ENCODE peak calls at places on chromosomes 6 and 20, in ten cellular contexts. N is GF-D8; U is activated CD8-positive, alpha-beta T cell treated with anti-CD3 and anti-CD28 coated beads, Interleukin-2, amount 10 ng/mL, durations not matched to agents 7 days and 5 days; R is uterus; O is CD8-positive, alpha-beta memory T cell; I is H54; T is stimulated activated CD8-positive, alpha-beta memory T cell treated with anti-CD3 and anti-CD28 coated beads, Interleukin-15, amount 100 ng/mL, for 4 hours; C is mesothelial cell of epicardium; L is nucleus accumbens; H is mucosa of descending colon. X is an unnamed sample.
A peak's percentile ranks its signal among the peaks of the same experiment; 100 is the strongest.

GRCh38 chr20:62704341-62704948 is 4.2 kb upstream of the NTSR1 start:
- DNase-seq in T (no peak), H (peak; percentile 64), L (no peak), I (peak; percentile 92), U (no peak), O (no peak), R (peak; percentile 80), C (peak; percentile 88), N (no peak), X (no peak)

GRCh38 chr6:130978660-130979396 is 84.2 kb downstream of the EPB41L2 start:
- DNase-seq in O (no peak), U (no peak), L (no peak), I (no peak), T (no peak), N (no peak), H (no peak), R (no peak), C (no peak), X (no peak)

GRCh38 chr6:167152858-167153257 is 4.9 kb downstream of the GPR31 start:
- DNase-seq in N (no peak), R (no peak), H (no peak), I (no peak), C (no peak), O (peak; percentile 27), T (no peak), L (no peak), U (peak; percentile 40), X (no peak)

GRCh38 chr6:158188591-158188990 is 20.4 kb downstream of the GTF2H5 start:
- DNase-seq in N (no peak), R (no peak), H (no peak), U (no peak), I (no peak), T (no peak), C (no peak), O (no peak), L (no peak), X (no peak)

GRCh38 chr6:44176130-44176934 is 17.7 kb downstream of the CAPN11 start:
- DNase-seq in O (no peak), I (no peak), C (no peak), N (peak; percentile 21), R (no peak), U (no peak), H (no peak), L (no peak), T (no peak), X (no peak)

GRCh38 chr20:51413753-51414323 is 128.7 kb downstream of the NFATC2 start:
- DNase-seq in R (no peak), H (no peak), C (no peak), T (no peak), I (no peak), L (no peak), O (no peak), N (no peak), U (no peak), X (no peak)

GRCh38 chr6:142871910-142872331 is 73.1 kb downstream of the HIVEP2 start:
- DNase-seq in R (no peak), H (no peak), N (peak; percentile 22), T (no peak), C (no peak), O (peak; percentile 68), L (no peak), I (peak; percentile 15), U (peak; percentile 76), X (no peak)

GRCh38 chr6:155219858-155220301 is 43.9 kb upstream of the CLDN20 start:
- DNase-seq in O (no peak), L (peak; percentile 27), N (no peak), I (no peak), C (no peak), T (no peak), R (no peak), H (no peak), U (no peak), X (no peak)

GRCh38 chr6:90222724-90223198 is 73.9 kb downstream of the BACH2 start:
- DNase-seq in O (no peak), N (no peak), L (no peak), C (no peak), T (no peak), H (no peak), I (no peak), U (no peak), R (no peak), X (no peak)

GRCh38 chr20:59829415-59830106 is 103.9 kb downstream of the SYCP2 start:
- DNase-seq in T (no peak), N (no peak), C (no peak), L (peak; percentile 49), U (no peak), H (no peak), I (no peak), R (no peak), O (no peak), X (no peak)

GRCh38 chr20:54573838-54574237 is 98.4 kb downstream of the DOK5 start:
- DNase-seq in R (no peak), U (no peak), I (no peak), T (no peak), H (no peak), O (no peak), N (no peak), L (no peak), C (no peak), X (no peak)

GRCh38 chr20:54643761-54644160 is 168.4 kb downstream of the DOK5 start:
- DNase-seq in L (no peak), R (no peak), H (no peak), T (no peak), N (no peak), O (no peak), C (no peak), U (no peak), I (no peak), X (no peak)

GRCh38 chr20:50213531-50214106 is 23.0 kb downstream of the CEBPB start:
- DNase-seq in O (no peak), R (no peak), U (no peak), I (no peak), N (no peak), T (no peak), H (no peak), C (no peak), L (no peak), X (no peak)

GRCh38 chr20:54284928-54285704 is 77.2 kb downstream of the PFDN4 start:
- DNase-seq in N (no peak), T (no peak), R (no peak), L (no peak), I (no peak), U (no peak), O (no peak), H (no peak), C (no peak), X (no peak)

GRCh38 chr6:66029391-66029790 is 322.4 kb upstream of the EYS start:
- DNase-seq in C (no peak), T (no peak), L (no peak), H (no peak), U (no peak), R (no peak), I (no peak), N (no peak), O (no peak), X (no peak)

GRCh38 chr6:148771212-148771601 is 24.4 kb downstream of the UST start:
- DNase-seq in N (no peak), L (no peak), R (no peak), I (no peak), O (no peak), U (no peak), H (no peak), T (no peak), C (no peak), X (no peak)

GRCh38 chr6:158518196-158519127 is 41.4 kb upstream of the TMEM181 start:
- DNase-seq in T (no peak), O (peak; percentile 48), I (peak; percentile 84), R (peak; percentile 52), N (peak; percentile 3), U (peak; percentile 76), C (no peak), H (no peak), L (peak; percentile 49), X (no peak)